ENCODE peak calls at places on chromosomes 12 and 14, in seven cellular contexts. One of them, this sample, is unnamed.
A peak's percentile ranks its signal among the peaks of the same experiment; 100 is the strongest.

GRCh38 chr12:72346331-72346944 is 74.3 kb downstream of the TRHDE start:
- DNase-seq in dorsolateral prefrontal cortex: peak; percentile 69
- DNase-seq in neural progenitor cell: peak; percentile 91
- DNase-seq in H9: peak; percentile 89
- DNase-seq in cardiac muscle cell: peak; percentile 74
- DNase-seq in CD4-positive, alpha-beta T cell: no peak
- DNase-seq in body of pancreas: peak; percentile 86
- DNase-seq in this sample: no peak

GRCh38 chr12:83559650-83560049 is 872.9 kb downstream of the TMTC2 start:
- DNase-seq in CD4-positive, alpha-beta T cell: no peak
- DNase-seq in dorsolateral prefrontal cortex: no peak
- DNase-seq in body of pancreas: peak; percentile 2
- DNase-seq in cardiac muscle cell: no peak
- DNase-seq in H9: no peak
- DNase-seq in neural progenitor cell: no peak
- DNase-seq in this sample: no peak

GRCh38 chr14:61103541-61104339 is 122.7 kb downstream of the SLC38A6 start:
- DNase-seq in cardiac muscle cell: peak; percentile 94
- DNase-seq in H9: peak; percentile 58
- DNase-seq in dorsolateral prefrontal cortex: no peak
- DNase-seq in body of pancreas: peak; percentile 52
- DNase-seq in neural progenitor cell: peak; percentile 28
- DNase-seq in CD4-positive, alpha-beta T cell: no peak
- DNase-seq in this sample: no peak

GRCh38 chr14:99348816-99349609 is 77.0 kb upstream of the BCL11B start:
- DNase-seq in neural progenitor cell: no peak
- DNase-seq in cardiac muscle cell: no peak
- DNase-seq in CD4-positive, alpha-beta T cell: no peak
- DNase-seq in body of pancreas: peak; percentile 71
- DNase-seq in dorsolateral prefrontal cortex: no peak
- DNase-seq in H9: no peak
- DNase-seq in this sample: no peak

GRCh38 chr12:6057693-6058092 is 66.8 kb downstream of the VWF start:
- DNase-seq in neural progenitor cell: peak; percentile 84
- DNase-seq in cardiac muscle cell: no peak
- DNase-seq in H9: peak; percentile 96
- DNase-seq in CD4-positive, alpha-beta T cell: no peak
- DNase-seq in dorsolateral prefrontal cortex: no peak
- DNase-seq in body of pancreas: no peak
- DNase-seq in this sample: no peak

GRCh38 chr14:21528381-21529348 is 2.5 kb upstream of the SALL2 start:
- DNase-seq in dorsolateral prefrontal cortex: no peak
- DNase-seq in H9: no peak
- DNase-seq in CD4-positive, alpha-beta T cell: no peak
- DNase-seq in body of pancreas: no peak
- DNase-seq in cardiac muscle cell: peak; percentile 75
- DNase-seq in neural progenitor cell: no peak
- DNase-seq in this sample: no peak

GRCh38 chr14:103629503-103630121 is 601 bp downstream of the KLC1 start:
- DNase-seq in H9: peak; percentile 51
- DNase-seq in dorsolateral prefrontal cortex: peak; percentile 70
- DNase-seq in body of pancreas: peak; percentile 34
- DNase-seq in cardiac muscle cell: peak; percentile 11
- DNase-seq in neural progenitor cell: peak; percentile 85
- DNase-seq in CD4-positive, alpha-beta T cell: no peak
- DNase-seq in this sample: peak; percentile 41

GRCh38 chr12:100391856-100392255 is 35.0 kb downstream of the SLC17A8 start:
- DNase-seq in dorsolateral prefrontal cortex: no peak
- DNase-seq in H9: no peak
- DNase-seq in neural progenitor cell: no peak
- DNase-seq in cardiac muscle cell: peak; percentile 48
- DNase-seq in body of pancreas: peak; percentile 22
- DNase-seq in CD4-positive, alpha-beta T cell: no peak
- DNase-seq in this sample: no peak

GRCh38 chr14:61197416-61197815 is 83.7 kb downstream of the TMEM30B start:
- DNase-seq in body of pancreas: no peak
- DNase-seq in dorsolateral prefrontal cortex: no peak
- DNase-seq in neural progenitor cell: no peak
- DNase-seq in H9: no peak
- DNase-seq in cardiac muscle cell: no peak
- DNase-seq in CD4-positive, alpha-beta T cell: no peak
- DNase-seq in this sample: no peak

GRCh38 chr12:1842183-1842904 is 22.0 kb downstream of the LRTM2 start:
- DNase-seq in H9: peak; percentile 29
- DNase-seq in body of pancreas: no peak
- DNase-seq in CD4-positive, alpha-beta T cell: no peak
- DNase-seq in cardiac muscle cell: no peak
- DNase-seq in neural progenitor cell: no peak
- DNase-seq in dorsolateral prefrontal cortex: no peak
- DNase-seq in this sample: no peak

GRCh38 chr14:78946949-78947348 is 776.8 kb downstream of the NRXN3 start:
- DNase-seq in CD4-positive, alpha-beta T cell: no peak
- DNase-seq in dorsolateral prefrontal cortex: no peak
- DNase-seq in cardiac muscle cell: no peak
- DNase-seq in neural progenitor cell: peak; percentile 59
- DNase-seq in H9: no peak
- DNase-seq in body of pancreas: no peak
- DNase-seq in this sample: no peak

GRCh38 chr14:65229431-65230286 is 127.3 kb upstream of the MAX start:
- DNase-seq in body of pancreas: peak; percentile 38
- DNase-seq in neural progenitor cell: peak; percentile 68
- DNase-seq in cardiac muscle cell: peak; percentile 59
- DNase-seq in dorsolateral prefrontal cortex: peak; percentile 36
- DNase-seq in H9: peak; percentile 60
- DNase-seq in CD4-positive, alpha-beta T cell: no peak
- DNase-seq in this sample: peak; percentile 21

GRCh38 chr12:46774011-46774633 is 51.7 kb downstream of the SLC38A4 start:
- DNase-seq in CD4-positive, alpha-beta T cell: no peak
- DNase-seq in body of pancreas: no peak
- DNase-seq in H9: no peak
- DNase-seq in neural progenitor cell: no peak
- DNase-seq in dorsolateral prefrontal cortex: no peak
- DNase-seq in cardiac muscle cell: peak; percentile 13
- DNase-seq in this sample: no peak

GRCh38 chr14:81178063-81178462 is 42.7 kb downstream of the GTF2A1 start:
- DNase-seq in dorsolateral prefrontal cortex: no peak
- DNase-seq in CD4-positive, alpha-beta T cell: no peak
- DNase-seq in neural progenitor cell: no peak
- DNase-seq in body of pancreas: no peak
- DNase-seq in H9: no peak
- DNase-seq in cardiac muscle cell: no peak
- DNase-seq in this sample: no peak

GRCh38 chr14:77027538-77028383 is 747 bp downstream of the IRF2BPL start:
- DNase-seq in neural progenitor cell: peak; percentile 36
- DNase-seq in CD4-positive, alpha-beta T cell: peak; percentile 54
- DNase-seq in cardiac muscle cell: peak; percentile 86
- DNase-seq in dorsolateral prefrontal cortex: peak; percentile 79
- DNase-seq in H9: peak; percentile 47
- DNase-seq in body of pancreas: peak; percentile 77
- DNase-seq in this sample: peak; percentile 75

DNA sequence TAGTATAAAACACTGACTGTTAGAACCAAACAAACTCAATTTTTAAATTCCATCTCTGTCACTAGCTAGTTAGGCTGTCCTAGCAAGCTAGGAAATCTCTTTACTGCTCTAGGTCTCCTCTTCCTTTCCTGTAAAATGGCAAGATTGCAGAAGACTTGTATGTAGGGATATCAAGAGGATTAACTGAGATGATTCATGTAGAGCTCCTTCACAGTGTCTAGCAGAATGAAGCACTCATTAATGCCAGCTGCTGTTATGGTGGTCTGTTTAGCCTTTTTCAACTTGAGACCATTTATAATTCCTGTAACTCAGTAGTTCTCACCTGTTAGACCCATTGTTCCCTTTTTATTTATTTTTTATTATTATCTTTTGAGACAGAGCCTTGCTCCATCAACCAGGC is 67.8 kb upstream of the KCNH3 start:
- DNase-seq in dorsolateral prefrontal cortex: no peak
- DNase-seq in CD4-positive, alpha-beta T cell: no peak
- DNase-seq in neural progenitor cell: no peak
- DNase-seq in H9: no peak
- DNase-seq in cardiac muscle cell: no peak
- DNase-seq in body of pancreas: no peak
- DNase-seq in this sample: no peak
- TF ChIP-seq CTCF in dorsolateral prefrontal cortex: no peak
- TF ChIP-seq CTCF in CD4-positive, alpha-beta T cell: no peak
- TF ChIP-seq CTCF in neural progenitor cell: no peak
- TF ChIP-seq CTCF in H9: no peak
- TF ChIP-seq CTCF in cardiac muscle cell: no peak
- TF ChIP-seq CTCF in body of pancreas: no peak
- TF ChIP-seq CTCF in this sample: no peak

DNA sequence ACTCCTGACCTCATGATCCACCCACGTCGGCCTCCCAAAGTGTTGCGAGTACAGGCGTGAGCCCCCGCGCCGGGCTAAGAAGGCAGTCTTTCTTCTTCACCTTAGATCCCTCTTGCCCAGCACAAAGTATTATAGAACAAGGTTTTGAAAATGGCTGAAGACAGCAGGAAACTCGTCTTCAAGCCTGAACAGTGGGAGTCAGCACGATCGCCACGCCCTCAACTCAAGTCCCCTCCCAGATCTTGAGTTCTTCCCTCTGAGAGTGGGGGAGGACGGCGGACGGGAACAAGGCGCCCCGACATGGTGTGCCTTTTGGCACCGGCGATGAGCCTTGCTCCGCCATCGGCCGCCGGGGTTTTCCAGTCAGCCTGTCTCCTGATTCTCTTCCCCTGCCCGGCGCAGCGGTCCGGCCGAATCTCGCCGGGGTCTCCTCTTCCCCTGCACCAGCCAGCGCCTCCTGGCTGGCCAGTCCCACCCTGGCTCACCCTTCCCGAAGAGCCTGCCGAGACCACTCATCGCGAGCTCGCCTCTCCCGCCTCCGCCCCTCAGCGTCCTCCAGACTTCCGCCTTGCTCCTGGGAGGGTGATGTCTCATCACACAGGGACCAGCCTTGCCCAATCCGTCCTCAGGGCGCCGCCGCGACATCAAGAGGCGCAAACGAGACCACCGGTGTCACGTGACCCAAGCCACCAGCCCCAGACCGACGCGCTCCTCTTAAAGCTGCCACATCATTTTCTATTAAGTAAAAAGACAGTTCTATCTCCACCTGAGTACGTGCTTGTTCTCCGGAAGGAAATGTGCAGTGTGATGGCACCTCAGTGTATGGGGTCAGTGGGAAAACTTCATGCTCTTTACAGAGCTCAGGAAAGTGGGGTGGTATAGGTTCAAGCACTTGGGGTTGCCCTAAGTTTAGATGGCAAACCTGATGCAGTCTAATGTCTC is at the start of gene CHMP4A:
- DNase-seq in dorsolateral prefrontal cortex: peak; percentile 91
- DNase-seq in body of pancreas: peak; percentile 98
- DNase-seq in neural progenitor cell: peak; percentile 99
- DNase-seq in cardiac muscle cell: peak; percentile 99
- DNase-seq in H9: peak; percentile 99
- DNase-seq in CD4-positive, alpha-beta T cell: peak; percentile 93
- DNase-seq in this sample: peak; percentile 94
- TF ChIP-seq CTCF in dorsolateral prefrontal cortex: peak; percentile 33
- TF ChIP-seq CTCF in body of pancreas: no peak
- TF ChIP-seq CTCF in neural progenitor cell: peak; percentile 18
- TF ChIP-seq CTCF in cardiac muscle cell: peak; percentile 19
- TF ChIP-seq CTCF in H9: peak; percentile 27
- TF ChIP-seq CTCF in CD4-positive, alpha-beta T cell: no peak
- TF ChIP-seq CTCF in this sample: no peak

DNA sequence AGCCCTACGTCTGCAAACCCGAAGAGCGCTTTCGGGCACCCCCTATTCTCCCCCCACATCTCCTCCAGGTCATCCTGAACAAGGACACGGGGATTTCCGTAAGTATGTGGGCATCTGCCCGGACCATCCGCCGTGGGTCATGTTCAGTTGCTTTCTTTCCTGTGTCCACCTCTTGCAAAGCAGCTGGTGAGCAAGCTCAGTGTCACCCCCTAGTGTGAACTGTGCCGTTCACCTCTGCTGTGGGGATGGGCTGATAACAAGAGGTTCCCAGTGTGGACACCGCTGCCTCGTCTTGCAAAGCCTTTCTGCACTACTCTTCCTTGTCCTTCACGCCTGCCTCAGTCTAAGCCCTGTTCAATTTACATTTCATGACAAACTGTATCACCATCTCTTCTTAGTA is 8.6 kb downstream of the PRKAB1 start:
- DNase-seq in neural progenitor cell: no peak
- DNase-seq in H9: no peak
- DNase-seq in cardiac muscle cell: no peak
- DNase-seq in dorsolateral prefrontal cortex: no peak
- DNase-seq in body of pancreas: no peak
- DNase-seq in CD4-positive, alpha-beta T cell: no peak
- DNase-seq in this sample: no peak
- TF ChIP-seq CTCF in neural progenitor cell: no peak
- TF ChIP-seq CTCF in H9: peak; percentile 15
- TF ChIP-seq CTCF in cardiac muscle cell: no peak
- TF ChIP-seq CTCF in dorsolateral prefrontal cortex: no peak
- TF ChIP-seq CTCF in body of pancreas: no peak
- TF ChIP-seq CTCF in CD4-positive, alpha-beta T cell: no peak
- TF ChIP-seq CTCF in this sample: no peak

DNA sequence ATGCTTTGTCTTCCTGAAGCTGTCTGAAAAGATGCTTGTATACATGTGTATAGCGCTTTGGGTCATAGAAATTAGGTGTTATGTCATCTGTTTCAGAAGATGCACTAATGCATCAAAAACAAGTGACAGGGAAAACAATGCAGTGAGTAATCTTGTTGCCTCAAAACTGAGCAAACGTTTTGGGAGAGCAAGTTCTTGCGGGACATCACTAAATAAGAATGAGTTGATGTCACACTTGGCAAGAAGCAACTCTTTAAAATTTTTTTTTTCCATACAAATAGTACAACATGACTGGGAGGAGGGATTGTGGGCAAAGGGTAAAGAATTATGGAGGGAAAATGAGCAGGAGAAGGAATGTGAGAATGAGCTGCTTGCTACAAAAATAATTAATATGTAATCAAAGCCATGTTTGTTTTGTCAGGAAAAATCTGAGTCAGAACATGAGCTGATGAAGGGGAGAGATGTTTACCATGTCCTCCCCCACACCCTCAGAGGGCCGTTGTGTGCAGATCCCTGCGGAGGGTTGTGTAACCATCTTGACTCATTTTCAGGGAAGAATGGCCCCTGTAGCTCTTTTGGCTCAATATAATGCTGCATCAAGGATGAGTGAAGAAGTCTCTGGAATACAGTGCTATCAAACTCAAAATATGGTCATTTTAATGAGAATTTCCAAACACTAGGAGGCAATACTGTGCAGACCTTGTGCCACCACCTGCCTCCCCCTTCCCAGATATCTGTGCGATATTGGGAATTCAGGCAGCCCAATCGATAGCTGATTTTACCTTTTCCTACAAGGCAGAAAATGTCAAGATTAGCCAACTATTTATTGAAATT is 41.4 kb downstream of the BORCS5 start:
- DNase-seq in neural progenitor cell: no peak
- DNase-seq in body of pancreas: peak; percentile 77
- DNase-seq in cardiac muscle cell: peak; percentile 98
- DNase-seq in dorsolateral prefrontal cortex: no peak
- DNase-seq in H9: no peak
- DNase-seq in CD4-positive, alpha-beta T cell: no peak
- DNase-seq in this sample: no peak
- TF ChIP-seq CTCF in neural progenitor cell: no peak
- TF ChIP-seq CTCF in body of pancreas: no peak
- TF ChIP-seq CTCF in cardiac muscle cell: no peak
- TF ChIP-seq CTCF in dorsolateral prefrontal cortex: no peak
- TF ChIP-seq CTCF in H9: peak; percentile 16
- TF ChIP-seq CTCF in CD4-positive, alpha-beta T cell: no peak
- TF ChIP-seq CTCF in this sample: no peak

GRCh38 chr14:24297190-24297964 is 2.2 kb downstream of the DHRS1 start:
- DNase-seq in cardiac muscle cell: peak; percentile 13
- DNase-seq in body of pancreas: no peak
- DNase-seq in CD4-positive, alpha-beta T cell: no peak
- DNase-seq in neural progenitor cell: peak; percentile 59
- DNase-seq in dorsolateral prefrontal cortex: no peak
- DNase-seq in H9: no peak
- DNase-seq in this sample: no peak
- TF ChIP-seq CTCF in cardiac muscle cell: peak; percentile 44
- TF ChIP-seq CTCF in body of pancreas: peak; percentile 22
- TF ChIP-seq CTCF in CD4-positive, alpha-beta T cell: peak; percentile 31
- TF ChIP-seq CTCF in neural progenitor cell: peak; percentile 55
- TF ChIP-seq CTCF in dorsolateral prefrontal cortex: peak; percentile 32
- TF ChIP-seq CTCF in H9: peak; percentile 67
- TF ChIP-seq CTCF in this sample: peak; percentile 4